ENCODE peak calls at places on chromosome 11, in five cellular contexts. I is B cell, X is kidney epithelial cell, L is GM13976, B is neural progenitor cell. S is an unnamed sample.
A peak's percentile ranks its signal among the peaks of the same experiment; 100 is the strongest.

GRCh38 chr11:126391970-126392637 is 36.6 kb downstream of the ST3GAL4 start:
- DNase-seq in I (no peak), X (no peak), L (no peak), B (peak; percentile 31), S (no peak)

GRCh38 chr11:111665779-111666178 is 63.5 kb downstream of the SIK2 start:
- DNase-seq in I (no peak), X (no peak), L (peak; percentile 13), B (peak; percentile 68), S (peak; percentile 58)

GRCh38 chr11:8354622-8355417 is 91.1 kb upstream of the LMO1 start:
- DNase-seq in I (no peak), X (no peak), L (no peak), B (peak; percentile 83), S (peak; percentile 34)

GRCh38 chr11:123505546-123506299 is 75.7 kb downstream of the GRAMD1B start:
- DNase-seq in I (no peak), X (peak; percentile 37), L (no peak), B (peak; percentile 78), S (peak; percentile 44)

GRCh38 chr11:35484435-35484834 is 41.0 kb downstream of the PAMR1 start:
- DNase-seq in I (no peak), X (no peak), L (no peak), B (no peak), S (no peak)

GRCh38 chr11:13143486-13144297 is 133.9 kb upstream of the BMAL1 start:
- DNase-seq in I (no peak), X (no peak), L (no peak), B (no peak), S (no peak)

GRCh38 chr11:14320020-14320419 is 39.0 kb downstream of the RRAS2 start:
- DNase-seq in I (peak; percentile 49), X (peak; percentile 37), L (no peak), B (no peak), S (no peak)

GRCh38 chr11:765025-765801 is 12.1 kb downstream of the GATD1 start:
- DNase-seq in I (peak; percentile 81), X (no peak), L (peak; percentile 77), B (peak; percentile 72), S (peak; percentile 65)

GRCh38 chr11:57804466-57804865 is 42.9 kb downstream of the CTNND1 start:
- DNase-seq in I (no peak), X (no peak), L (no peak), B (no peak), S (no peak)